ENCODE peak calls at places on chromosomes 7 and 10, in ten cellular contexts. R is colonic mucosa; C is activated naive CD4-positive, alpha-beta T cell treated with Interleukin-2 at 50 U/mL for 16 hours; L is M059J; F is NCI-H460; A is GDM1; Q is prostate gland; J is neuronal stem cell; G is NCI-H187 treated with DMSO at 0.1 percent for 48 hours; I is AG09319. O is an unnamed sample.

GRCh38 chr10:30431435-30431911 is 2.5 kb upstream of the MAP3K8 start:
- DNase-seq in R (peak), C (no peak), L (no peak), F (no peak), A (no peak), Q (no peak), J (no peak), G (no peak), I (no peak), O (no peak)

GRCh38 chr7:156334636-156335035 is 305.9 kb upstream of the RNF32 start:
- DNase-seq in R (no peak), C (no peak), L (peak), F (no peak), A (no peak), Q (no peak), J (no peak), G (no peak), I (no peak), O (no peak)

GRCh38 chr10:22479419-22479818 is 134.1 kb downstream of the SPAG6 start:
- DNase-seq in R (no peak), C (no peak), L (no peak), F (peak), A (no peak), Q (no peak), J (no peak), G (no peak), I (no peak), O (no peak)

GRCh38 chr10:17273403-17273802 is 45.4 kb downstream of the VIM start:
- DNase-seq in R (no peak), C (no peak), L (peak), F (no peak), A (no peak), Q (no peak), J (no peak), G (no peak), I (no peak), O (no peak)

GRCh38 chr7:110358028-110358427 is 732.9 kb upstream of the LRRN3 start:
- DNase-seq in R (no peak), C (no peak), L (no peak), F (no peak), A (no peak), Q (no peak), J (no peak), G (no peak), I (no peak), O (no peak)

GRCh38 chr7:36526720-36527548 is 137.3 kb downstream of the ANLN start:
- DNase-seq in R (no peak), C (no peak), L (peak), F (peak), A (no peak), Q (no peak), J (no peak), G (no peak), I (peak), O (no peak)

GRCh38 chr10:100625821-100626220 is 90.1 kb downstream of the HIF1AN start:
- DNase-seq in R (no peak), C (no peak), L (no peak), F (no peak), A (no peak), Q (no peak), J (peak), G (no peak), I (no peak), O (no peak)

GRCh38 chr7:21134631-21135030 is 293.3 kb upstream of the SP4 start:
- DNase-seq in R (no peak), C (no peak), L (no peak), F (no peak), A (no peak), Q (no peak), J (no peak), G (no peak), I (no peak), O (no peak)